ENCODE peak calls at places on chromosomes 11 and 22, in nine cellular contexts. One of them, this sample, is unnamed.

GRCh38 chr11:131579932-131580387 is 209.5 kb downstream of the NTM start:
- DNase-seq in NCI-H69: peak
- DNase-seq in hippocampal formation: peak
- DNase-seq in adrenal gland: peak
- DNase-seq in astrocyte of the spinal cord: peak
- DNase-seq in NCI-H524: peak
- DNase-seq in lower lobe of right lung: no peak
- DNase-seq in stimulated activated CD4-positive, alpha-beta T cell treated with anti-CD3 and anti-CD28 coated beads, Interleukin-1b, Interleukin-23, amount 100 ng/mL, for 48 hours: no peak
- DNase-seq in ELF-1: peak
- DNase-seq in this sample: no peak

GRCh38 chr11:67532889-67533288 is 9.6 kb upstream of the CABP2 start:
- DNase-seq in ELF-1: no peak
- DNase-seq in astrocyte of the spinal cord: no peak
- DNase-seq in stimulated activated CD4-positive, alpha-beta T cell treated with anti-CD3 and anti-CD28 coated beads, Interleukin-1b, Interleukin-23, amount 100 ng/mL, for 48 hours: no peak
- DNase-seq in hippocampal formation: no peak
- DNase-seq in NCI-H69: no peak
- DNase-seq in NCI-H524: no peak
- DNase-seq in adrenal gland: no peak
- DNase-seq in lower lobe of right lung: no peak
- DNase-seq in this sample: no peak

GRCh38 chr11:31509412-31510345 is at the start of the genes ELP4 and IMMP1L:
- DNase-seq in adrenal gland: peak
- DNase-seq in astrocyte of the spinal cord: peak
- DNase-seq in ELF-1: peak
- DNase-seq in NCI-H69: peak
- DNase-seq in NCI-H524: peak
- DNase-seq in hippocampal formation: peak
- DNase-seq in lower lobe of right lung: peak
- DNase-seq in stimulated activated CD4-positive, alpha-beta T cell treated with anti-CD3 and anti-CD28 coated beads, Interleukin-1b, Interleukin-23, amount 100 ng/mL, for 48 hours: peak
- DNase-seq in this sample: peak

GRCh38 chr11:106101797-106102196 is 24.3 kb downstream of the AASDHPPT start:
- DNase-seq in lower lobe of right lung: no peak
- DNase-seq in NCI-H524: no peak
- DNase-seq in NCI-H69: no peak
- DNase-seq in ELF-1: no peak
- DNase-seq in hippocampal formation: no peak
- DNase-seq in astrocyte of the spinal cord: peak
- DNase-seq in adrenal gland: no peak
- DNase-seq in stimulated activated CD4-positive, alpha-beta T cell treated with anti-CD3 and anti-CD28 coated beads, Interleukin-1b, Interleukin-23, amount 100 ng/mL, for 48 hours: no peak
- DNase-seq in this sample: no peak

GRCh38 chr11:71340076-71340606 is 87.8 kb upstream of the SHANK2 start:
- DNase-seq in hippocampal formation: no peak
- DNase-seq in ELF-1: no peak
- DNase-seq in astrocyte of the spinal cord: no peak
- DNase-seq in lower lobe of right lung: no peak
- DNase-seq in adrenal gland: no peak
- DNase-seq in NCI-H69: no peak
- DNase-seq in NCI-H524: no peak
- DNase-seq in stimulated activated CD4-positive, alpha-beta T cell treated with anti-CD3 and anti-CD28 coated beads, Interleukin-1b, Interleukin-23, amount 100 ng/mL, for 48 hours: no peak
- DNase-seq in this sample: no peak

GRCh38 chr11:118911113-118911879 is 14.4 kb downstream of the BCL9L start:
- DNase-seq in lower lobe of right lung: no peak
- DNase-seq in NCI-H524: no peak
- DNase-seq in hippocampal formation: no peak
- DNase-seq in astrocyte of the spinal cord: peak
- DNase-seq in NCI-H69: peak
- DNase-seq in ELF-1: peak
- DNase-seq in adrenal gland: peak
- DNase-seq in stimulated activated CD4-positive, alpha-beta T cell treated with anti-CD3 and anti-CD28 coated beads, Interleukin-1b, Interleukin-23, amount 100 ng/mL, for 48 hours: no peak
- DNase-seq in this sample: peak

GRCh38 chr11:10309163-10310093 is 4.6 kb downstream of the ADM start:
- DNase-seq in stimulated activated CD4-positive, alpha-beta T cell treated with anti-CD3 and anti-CD28 coated beads, Interleukin-1b, Interleukin-23, amount 100 ng/mL, for 48 hours: no peak
- DNase-seq in astrocyte of the spinal cord: peak
- DNase-seq in NCI-H524: no peak
- DNase-seq in hippocampal formation: no peak
- DNase-seq in lower lobe of right lung: peak
- DNase-seq in adrenal gland: peak
- DNase-seq in ELF-1: peak
- DNase-seq in NCI-H69: peak
- DNase-seq in this sample: peak

GRCh38 chr11:117823941-117824420 is 563 bp downstream of the FXYD2 start:
- DNase-seq in NCI-H69: peak
- DNase-seq in lower lobe of right lung: peak
- DNase-seq in ELF-1: peak
- DNase-seq in adrenal gland: peak
- DNase-seq in NCI-H524: peak
- DNase-seq in astrocyte of the spinal cord: peak
- DNase-seq in stimulated activated CD4-positive, alpha-beta T cell treated with anti-CD3 and anti-CD28 coated beads, Interleukin-1b, Interleukin-23, amount 100 ng/mL, for 48 hours: no peak
- DNase-seq in hippocampal formation: no peak
- DNase-seq in this sample: no peak

GRCh38 chr11:31815743-31816466 is 4.8 kb upstream of the PAX6 start:
- DNase-seq in ELF-1: peak
- DNase-seq in adrenal gland: no peak
- DNase-seq in lower lobe of right lung: no peak
- DNase-seq in hippocampal formation: no peak
- DNase-seq in NCI-H524: no peak
- DNase-seq in NCI-H69: peak
- DNase-seq in stimulated activated CD4-positive, alpha-beta T cell treated with anti-CD3 and anti-CD28 coated beads, Interleukin-1b, Interleukin-23, amount 100 ng/mL, for 48 hours: no peak
- DNase-seq in astrocyte of the spinal cord: no peak
- DNase-seq in this sample: no peak

GRCh38 chr22:46801331-46801811 is 38.9 kb downstream of the TBC1D22A start:
- DNase-seq in hippocampal formation: no peak
- DNase-seq in ELF-1: no peak
- DNase-seq in astrocyte of the spinal cord: no peak
- DNase-seq in NCI-H69: no peak
- DNase-seq in lower lobe of right lung: no peak
- DNase-seq in stimulated activated CD4-positive, alpha-beta T cell treated with anti-CD3 and anti-CD28 coated beads, Interleukin-1b, Interleukin-23, amount 100 ng/mL, for 48 hours: no peak
- DNase-seq in NCI-H524: no peak
- DNase-seq in adrenal gland: no peak
- DNase-seq in this sample: no peak

GRCh38 chr11:68002943-68003845 is 703 bp downstream of the UNC93B1 start:
- DNase-seq in adrenal gland: peak
- DNase-seq in hippocampal formation: peak
- DNase-seq in stimulated activated CD4-positive, alpha-beta T cell treated with anti-CD3 and anti-CD28 coated beads, Interleukin-1b, Interleukin-23, amount 100 ng/mL, for 48 hours: peak
- DNase-seq in ELF-1: no peak
- DNase-seq in NCI-H69: peak
- DNase-seq in lower lobe of right lung: peak
- DNase-seq in astrocyte of the spinal cord: no peak
- DNase-seq in NCI-H524: no peak
- DNase-seq in this sample: peak

GRCh38 chr11:34219862-34220490 is 114.5 kb downstream of the NAT10 start:
- DNase-seq in adrenal gland: no peak
- DNase-seq in NCI-H69: no peak
- DNase-seq in NCI-H524: no peak
- DNase-seq in hippocampal formation: no peak
- DNase-seq in astrocyte of the spinal cord: no peak
- DNase-seq in stimulated activated CD4-positive, alpha-beta T cell treated with anti-CD3 and anti-CD28 coated beads, Interleukin-1b, Interleukin-23, amount 100 ng/mL, for 48 hours: no peak
- DNase-seq in ELF-1: no peak
- DNase-seq in lower lobe of right lung: no peak
- DNase-seq in this sample: no peak

GRCh38 chr22:32823024-32823730 is 21.7 kb downstream of the TIMP3 start:
- DNase-seq in ELF-1: peak
- DNase-seq in lower lobe of right lung: no peak
- DNase-seq in NCI-H524: peak
- DNase-seq in adrenal gland: no peak
- DNase-seq in NCI-H69: peak
- DNase-seq in stimulated activated CD4-positive, alpha-beta T cell treated with anti-CD3 and anti-CD28 coated beads, Interleukin-1b, Interleukin-23, amount 100 ng/mL, for 48 hours: no peak
- DNase-seq in astrocyte of the spinal cord: peak
- DNase-seq in hippocampal formation: no peak
- DNase-seq in this sample: no peak

GRCh38 chr22:47221840-47222615 is 459.6 kb downstream of the TBC1D22A start:
- DNase-seq in lower lobe of right lung: no peak
- DNase-seq in NCI-H524: no peak
- DNase-seq in stimulated activated CD4-positive, alpha-beta T cell treated with anti-CD3 and anti-CD28 coated beads, Interleukin-1b, Interleukin-23, amount 100 ng/mL, for 48 hours: no peak
- DNase-seq in adrenal gland: no peak
- DNase-seq in hippocampal formation: no peak
- DNase-seq in NCI-H69: peak
- DNase-seq in astrocyte of the spinal cord: no peak
- DNase-seq in ELF-1: no peak
- DNase-seq in this sample: no peak

This sample was measured in mucosa of gallbladder.